ENCODE peak calls at places on chromosomes 13 and 19, in seven cellular contexts. One of them, this sample, is unnamed.

GRCh38 chr19:55283548-55284393 is at the start of gene BRSK1:
- DNase-seq in psoas muscle: peak; percentile 53
- DNase-seq in ovary: no peak
- DNase-seq in heart left ventricle: peak; percentile 59
- DNase-seq in left ventricle myocardium inferior: peak; percentile 60
- DNase-seq in GM12878: no peak
- DNase-seq in CD8-positive, alpha-beta memory T cell: peak; percentile 34
- DNase-seq in this sample: no peak

GRCh38 chr19:16585808-16586476 is 13.7 kb upstream of the SLC35E1 start:
- DNase-seq in psoas muscle: no peak
- DNase-seq in ovary: no peak
- DNase-seq in heart left ventricle: no peak
- DNase-seq in left ventricle myocardium inferior: no peak
- DNase-seq in GM12878: peak; percentile 98
- DNase-seq in CD8-positive, alpha-beta memory T cell: no peak
- DNase-seq in this sample: no peak

GRCh38 chr13:31867709-31868108 is 128.4 kb downstream of the RXFP2 start:
- DNase-seq in psoas muscle: no peak
- DNase-seq in ovary: no peak
- DNase-seq in heart left ventricle: no peak
- DNase-seq in left ventricle myocardium inferior: no peak
- DNase-seq in GM12878: no peak
- DNase-seq in CD8-positive, alpha-beta memory T cell: no peak
- DNase-seq in this sample: no peak

GRCh38 chr13:100922599-100922998 is 248.0 kb upstream of the TMTC4 start:
- DNase-seq in psoas muscle: no peak
- DNase-seq in ovary: no peak
- DNase-seq in heart left ventricle: no peak
- DNase-seq in left ventricle myocardium inferior: no peak
- DNase-seq in GM12878: no peak
- DNase-seq in CD8-positive, alpha-beta memory T cell: no peak
- DNase-seq in this sample: no peak

GRCh38 chr13:77623797-77624196 is 73.7 kb upstream of the SLAIN1 start:
- DNase-seq in psoas muscle: no peak
- DNase-seq in ovary: no peak
- DNase-seq in heart left ventricle: no peak
- DNase-seq in left ventricle myocardium inferior: no peak
- DNase-seq in GM12878: no peak
- DNase-seq in CD8-positive, alpha-beta memory T cell: no peak
- DNase-seq in this sample: no peak

GRCh38 chr19:39237200-39238184 is 7.3 kb downstream of the IFNL3 start:
- DNase-seq in psoas muscle: no peak
- DNase-seq in ovary: no peak
- DNase-seq in heart left ventricle: no peak
- DNase-seq in left ventricle myocardium inferior: no peak
- DNase-seq in GM12878: peak; percentile 45
- DNase-seq in CD8-positive, alpha-beta memory T cell: peak; percentile 22
- DNase-seq in this sample: peak; percentile 89

GRCh38 chr19:16384688-16385087 is 60.1 kb downstream of the KLF2 start:
- DNase-seq in psoas muscle: peak; percentile 75
- DNase-seq in ovary: peak; percentile 40
- DNase-seq in heart left ventricle: peak; percentile 39
- DNase-seq in left ventricle myocardium inferior: peak; percentile 43
- DNase-seq in GM12878: no peak
- DNase-seq in CD8-positive, alpha-beta memory T cell: no peak
- DNase-seq in this sample: no peak

GRCh38 chr19:42441047-42441440 is 1.7 kb downstream of the CXCL17 start:
- DNase-seq in psoas muscle: no peak
- DNase-seq in ovary: no peak
- DNase-seq in heart left ventricle: no peak
- DNase-seq in left ventricle myocardium inferior: no peak
- DNase-seq in GM12878: no peak
- DNase-seq in CD8-positive, alpha-beta memory T cell: no peak
- DNase-seq in this sample: no peak

GRCh38 chr13:109743706-109744453 is 42.5 kb downstream of the IRS2 start:
- DNase-seq in psoas muscle: no peak
- DNase-seq in ovary: no peak
- DNase-seq in heart left ventricle: no peak
- DNase-seq in left ventricle myocardium inferior: no peak
- DNase-seq in GM12878: no peak
- DNase-seq in CD8-positive, alpha-beta memory T cell: no peak
- DNase-seq in this sample: no peak

GRCh38 chr19:47272448-47273312 is 2.0 kb upstream of the INAFM1 start:
- DNase-seq in psoas muscle: no peak
- DNase-seq in ovary: peak; percentile 80
- DNase-seq in heart left ventricle: peak; percentile 57
- DNase-seq in left ventricle myocardium inferior: peak; percentile 52
- DNase-seq in GM12878: no peak
- DNase-seq in CD8-positive, alpha-beta memory T cell: peak; percentile 31
- DNase-seq in this sample: peak; percentile 66

GRCh38 chr13:58712191-58712590 is 1080.6 kb downstream of the PCDH17 start:
- DNase-seq in psoas muscle: no peak
- DNase-seq in ovary: no peak
- DNase-seq in heart left ventricle: no peak
- DNase-seq in left ventricle myocardium inferior: no peak
- DNase-seq in GM12878: no peak
- DNase-seq in CD8-positive, alpha-beta memory T cell: no peak
- DNase-seq in this sample: no peak

GRCh38 chr19:51529301-51529700 is 2.2 kb downstream of the SIGLEC6 start:
- DNase-seq in psoas muscle: no peak
- DNase-seq in ovary: no peak
- DNase-seq in heart left ventricle: no peak
- DNase-seq in left ventricle myocardium inferior: no peak
- DNase-seq in GM12878: no peak
- DNase-seq in CD8-positive, alpha-beta memory T cell: no peak
- DNase-seq in this sample: no peak

GRCh38 chr19:38006361-38007045 is 99.5 kb downstream of the SIPA1L3 start:
- DNase-seq in psoas muscle: no peak
- DNase-seq in ovary: no peak
- DNase-seq in heart left ventricle: no peak
- DNase-seq in left ventricle myocardium inferior: no peak
- DNase-seq in GM12878: peak; percentile 52
- DNase-seq in CD8-positive, alpha-beta memory T cell: no peak
- DNase-seq in this sample: no peak

GRCh38 chr19:29860492-29860891 is 48.7 kb downstream of the CCNE1 start:
- DNase-seq in psoas muscle: peak; percentile 0
- DNase-seq in ovary: no peak
- DNase-seq in heart left ventricle: no peak
- DNase-seq in left ventricle myocardium inferior: no peak
- DNase-seq in GM12878: no peak
- DNase-seq in CD8-positive, alpha-beta memory T cell: no peak
- DNase-seq in this sample: no peak

GRCh38 chr19:7596191-7596937 is 701 bp downstream of the CAMSAP3 start:
- DNase-seq in psoas muscle: no peak
- DNase-seq in ovary: no peak
- DNase-seq in heart left ventricle: no peak
- DNase-seq in left ventricle myocardium inferior: no peak
- DNase-seq in GM12878: no peak
- DNase-seq in CD8-positive, alpha-beta memory T cell: no peak
- DNase-seq in this sample: peak; percentile 72

GRCh38 chr13:49502954-49503353 is 7.2 kb downstream of the PHF11 start:
- DNase-seq in psoas muscle: no peak
- DNase-seq in ovary: no peak
- DNase-seq in heart left ventricle: peak; percentile 36
- DNase-seq in left ventricle myocardium inferior: no peak
- DNase-seq in GM12878: no peak
- DNase-seq in CD8-positive, alpha-beta memory T cell: no peak
- DNase-seq in this sample: no peak

GRCh38 chr13:46185634-46186033 is 3.7 kb upstream of the LCP1 start:
- DNase-seq in psoas muscle: no peak
- DNase-seq in ovary: no peak
- DNase-seq in heart left ventricle: no peak
- DNase-seq in left ventricle myocardium inferior: no peak
- DNase-seq in GM12878: no peak
- DNase-seq in CD8-positive, alpha-beta memory T cell: no peak
- DNase-seq in this sample: no peak

GRCh38 chr13:31719214-31719613 is 20.1 kb upstream of the RXFP2 start:
- DNase-seq in psoas muscle: no peak
- DNase-seq in ovary: no peak
- DNase-seq in heart left ventricle: no peak
- DNase-seq in left ventricle myocardium inferior: no peak
- DNase-seq in GM12878: no peak
- DNase-seq in CD8-positive, alpha-beta memory T cell: no peak
- DNase-seq in this sample: no peak

GRCh38 chr13:100530645-100531044 is 57.9 kb downstream of the GGACT start:
- DNase-seq in psoas muscle: no peak
- DNase-seq in ovary: no peak
- DNase-seq in heart left ventricle: no peak
- DNase-seq in left ventricle myocardium inferior: no peak
- DNase-seq in GM12878: no peak
- DNase-seq in CD8-positive, alpha-beta memory T cell: no peak
- DNase-seq in this sample: no peak

GRCh38 chr13:41007359-41008118 is 11.6 kb downstream of the ELF1 start:
- DNase-seq in psoas muscle: no peak
- DNase-seq in ovary: no peak
- DNase-seq in heart left ventricle: no peak
- DNase-seq in left ventricle myocardium inferior: no peak
- DNase-seq in GM12878: no peak
- DNase-seq in CD8-positive, alpha-beta memory T cell: no peak
- DNase-seq in this sample: no peak

GRCh38 chr13:44058586-44059238 is 179.0 kb downstream of the LACC1 start:
- DNase-seq in psoas muscle: no peak
- DNase-seq in ovary: no peak
- DNase-seq in heart left ventricle: no peak
- DNase-seq in left ventricle myocardium inferior: no peak
- DNase-seq in GM12878: no peak
- DNase-seq in CD8-positive, alpha-beta memory T cell: no peak
- DNase-seq in this sample: no peak

GRCh38 chr13:30373727-30374126 is 48.6 kb upstream of the UBE2L5 start:
- DNase-seq in psoas muscle: no peak
- DNase-seq in ovary: no peak
- DNase-seq in heart left ventricle: no peak
- DNase-seq in left ventricle myocardium inferior: no peak
- DNase-seq in GM12878: peak; percentile 59
- DNase-seq in CD8-positive, alpha-beta memory T cell: no peak
- DNase-seq in this sample: no peak

DNA sequence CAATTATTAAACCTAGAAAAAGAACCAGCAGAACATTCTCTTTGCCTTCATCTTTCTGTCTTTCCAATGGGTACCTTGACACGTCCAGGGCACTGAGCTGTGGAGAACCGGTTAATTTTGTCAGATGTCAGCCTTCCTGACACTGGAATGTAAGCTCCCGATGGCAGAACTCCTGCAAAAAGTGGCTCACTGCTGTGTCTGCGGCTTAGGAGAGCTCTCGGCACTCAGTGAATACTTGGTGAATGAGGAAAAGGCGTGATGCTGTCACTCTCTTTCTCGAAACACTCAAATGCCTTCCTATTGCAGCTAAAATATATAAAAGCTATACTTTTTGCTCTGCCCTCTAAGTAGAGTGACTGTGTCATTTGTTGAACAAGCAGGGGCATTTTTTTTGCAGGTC is 17.6 kb downstream of the CEBPA start:
- DNase-seq in psoas muscle: no peak
- DNase-seq in ovary: no peak
- DNase-seq in heart left ventricle: no peak
- DNase-seq in left ventricle myocardium inferior: no peak
- DNase-seq in GM12878: no peak
- DNase-seq in CD8-positive, alpha-beta memory T cell: no peak
- DNase-seq in this sample: no peak
- H3K4me1 ChIP-seq in psoas muscle: no peaks in the 10 kb centered on the region
- H3K4me1 ChIP-seq in ovary: no peaks in the 10 kb centered on the region
- H3K4me1 ChIP-seq in heart left ventricle: no peaks in the 10 kb centered on the region
- H3K4me1 ChIP-seq in left ventricle myocardium inferior: no peaks in the 10 kb centered on the region
- H3K4me1 ChIP-seq in GM12878: peaks cover 12% of the 10 kb centered on the region
- H3K4me1 ChIP-seq in CD8-positive, alpha-beta memory T cell: no peaks in the 10 kb centered on the region
- H3K4me1 ChIP-seq in this sample: no peaks in the 10 kb centered on the region

GRCh38 chr13:27774651-27775050 is 17.6 kb upstream of the GSX1 start:
- DNase-seq in psoas muscle: no peak
- DNase-seq in ovary: no peak
- DNase-seq in heart left ventricle: no peak
- DNase-seq in left ventricle myocardium inferior: no peak
- DNase-seq in GM12878: no peak
- DNase-seq in CD8-positive, alpha-beta memory T cell: no peak
- DNase-seq in this sample: no peak
- H3K27me3 ChIP-seq in psoas muscle: peaks cover 3% of the 10 kb centered on the region
- H3K27me3 ChIP-seq in ovary: no peaks in the 10 kb centered on the region
- H3K27me3 ChIP-seq in heart left ventricle: peaks cover 9% of the 10 kb centered on the region
- H3K27me3 ChIP-seq in left ventricle myocardium inferior: peaks cover 93% of the 10 kb centered on the region
- H3K27me3 ChIP-seq in GM12878: no peaks in the 10 kb centered on the region
- H3K27me3 ChIP-seq in CD8-positive, alpha-beta memory T cell: peaks cover 4% of the 10 kb centered on the region
- H3K27me3 ChIP-seq in this sample: no peaks in the 10 kb centered on the region

GRCh38 chr19:40976724-40977123 is 14.4 kb upstream of the CYP2B6 start:
- DNase-seq in psoas muscle: no peak
- DNase-seq in ovary: no peak
- DNase-seq in heart left ventricle: no peak
- DNase-seq in left ventricle myocardium inferior: no peak
- DNase-seq in GM12878: no peak
- DNase-seq in CD8-positive, alpha-beta memory T cell: no peak
- DNase-seq in this sample: no peak

GRCh38 chr19:40974633-40975037 is 16.4 kb upstream of the CYP2B6 start:
- DNase-seq in psoas muscle: no peak
- DNase-seq in ovary: peak; percentile 68
- DNase-seq in heart left ventricle: peak; percentile 52
- DNase-seq in left ventricle myocardium inferior: peak; percentile 51
- DNase-seq in GM12878: peak; percentile 3
- DNase-seq in CD8-positive, alpha-beta memory T cell: peak; percentile 71
- DNase-seq in this sample: peak; percentile 72

DNA sequence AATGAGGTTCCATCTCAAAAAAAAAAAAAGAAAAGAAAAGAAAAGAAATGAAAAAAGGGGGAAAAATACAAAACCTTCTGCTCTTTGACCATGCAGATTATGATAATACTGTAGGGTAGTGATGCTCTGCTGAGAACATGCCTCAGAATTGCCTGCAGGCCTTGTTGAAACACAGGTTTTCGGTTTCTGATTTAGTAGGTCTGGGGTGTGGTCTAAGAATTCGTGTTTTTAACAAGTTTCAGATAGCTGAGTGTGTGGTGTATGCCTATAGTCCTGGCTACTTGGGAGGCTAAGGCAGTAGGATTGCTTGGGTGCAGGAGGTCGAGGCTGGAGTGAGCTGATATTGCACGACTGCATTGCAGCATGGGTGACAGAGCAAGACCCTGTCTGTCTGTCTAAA is 14.9 kb upstream of the CYP2B6 start:
- DNase-seq in psoas muscle: no peak
- DNase-seq in ovary: no peak
- DNase-seq in heart left ventricle: no peak
- DNase-seq in left ventricle myocardium inferior: no peak
- DNase-seq in GM12878: peak; percentile 2
- DNase-seq in CD8-positive, alpha-beta memory T cell: no peak
- DNase-seq in this sample: no peak
- H3K27ac ChIP-seq in psoas muscle: no peak overlapping the region
- H3K27ac ChIP-seq in ovary: no peak overlapping the region
- H3K27ac ChIP-seq in heart left ventricle: no peak overlapping the region
- H3K27ac ChIP-seq in left ventricle myocardium inferior: no peak overlapping the region
- H3K27ac ChIP-seq in GM12878: no peak overlapping the region
- H3K27ac ChIP-seq in CD8-positive, alpha-beta memory T cell: no peak overlapping the region
- H3K27ac ChIP-seq in this sample: no peak overlapping the region

GRCh38 chr19:35462476-35462953 is 14.5 kb downstream of the FFAR2 start:
- DNase-seq in psoas muscle: no peak
- DNase-seq in ovary: no peak
- DNase-seq in heart left ventricle: no peak
- DNase-seq in left ventricle myocardium inferior: no peak
- DNase-seq in GM12878: peak; percentile 96
- DNase-seq in CD8-positive, alpha-beta memory T cell: peak; percentile 55
- DNase-seq in this sample: no peak
- H3K4me1 ChIP-seq in psoas muscle: peaks cover 5% of the 10 kb centered on the region
- H3K4me1 ChIP-seq in ovary: peaks cover 8% of the 10 kb centered on the region
- H3K4me1 ChIP-seq in heart left ventricle: peaks cover 23% of the 10 kb centered on the region
- H3K4me1 ChIP-seq in left ventricle myocardium inferior: peaks cover 39% of the 10 kb centered on the region
- H3K4me1 ChIP-seq in GM12878: peaks cover 56% of the 10 kb centered on the region
- H3K4me1 ChIP-seq in CD8-positive, alpha-beta memory T cell: peaks cover 38% of the 10 kb centered on the region
- H3K4me1 ChIP-seq in this sample: peaks cover 16% of the 10 kb centered on the region